ENCODE peak calls at places on chromosomes 11 and 22, in ten cellular contexts. F is DMS153; T is epithelial cell of esophagus; W is GM10248; H is HCT116; A is activated CD4-positive, alpha-beta T cell treated with anti-CD3 and anti-CD28 coated beads for 48 hours; Y is stimulated activated CD4-positive, alpha-beta T cell treated with anti-CD3 and anti-CD28 coated beads, Interleukin-4, amount 100 ng/mL, for 48 hours; D is neural progenitor cell; C is hypothalamus; J is Panc1. Z is an unnamed sample.

GRCh38 chr11:1460396-1460795 is 26.2 kb downstream of the MOB2 start:
- DNase-seq in F (no peak), T (no peak), W (no peak), H (no peak), A (no peak), Y (no peak), D (no peak), C (peak), J (no peak), Z (no peak)

GRCh38 chr11:118996926-118997626 is 862 bp upstream of the CENATAC start:
- DNase-seq in F (no peak), T (peak), W (peak), H (no peak), A (peak), Y (peak), D (peak), C (no peak), J (no peak), Z (no peak)

GRCh38 chr11:21514298-21514697 is 678.6 kb upstream of the ANO5 start:
- DNase-seq in F (no peak), T (peak), W (no peak), H (no peak), A (no peak), Y (no peak), D (peak), C (no peak), J (no peak), Z (no peak)

GRCh38 chr11:2138075-2138435 is 1.1 kb downstream of the IGF2 start:
- DNase-seq in F (no peak), T (no peak), W (no peak), H (no peak), A (no peak), Y (no peak), D (peak), C (no peak), J (no peak), Z (peak)

GRCh38 chr11:64787526-64788320 is 9.4 kb upstream of the SF1 start:
- DNase-seq in F (no peak), T (peak), W (peak), H (no peak), A (peak), Y (peak), D (peak), C (no peak), J (peak), Z (peak)

GRCh38 chr22:35985361-35985760 is 43.3 kb downstream of the RBFOX2 start:
- DNase-seq in F (no peak), T (no peak), W (no peak), H (no peak), A (no peak), Y (no peak), D (no peak), C (no peak), J (no peak), Z (no peak)

GRCh38 chr11:131378931-131379330 is 8.5 kb downstream of the NTM start:
- DNase-seq in F (no peak), T (no peak), W (no peak), H (no peak), A (no peak), Y (no peak), D (no peak), C (no peak), J (no peak), Z (no peak)

GRCh38 chr22:44396727-44397722 is 84.3 kb upstream of the SHISAL1 start:
- DNase-seq in F (no peak), T (no peak), W (no peak), H (no peak), A (no peak), Y (no peak), D (no peak), C (no peak), J (no peak), Z (no peak)

GRCh38 chr11:35148163-35148562 is 9.2 kb downstream of the CD44 start:
- DNase-seq in F (no peak), T (no peak), W (no peak), H (no peak), A (peak), Y (no peak), D (no peak), C (no peak), J (no peak), Z (no peak)

Z was measured in 8988T.